ENCODE peak calls at places on chromosomes 13 and 19, in ten cellular contexts. One of them, this sample, is unnamed.
A peak's percentile ranks its signal among the peaks of the same experiment; 100 is the strongest.

GRCh38 chr13:68190826-68191225 is 960.7 kb upstream of the PCDH9 start:
- DNase-seq in AG08395: no peak
- DNase-seq in substantia nigra: no peak
- DNase-seq in cardiac muscle cell: no peak
- DNase-seq in AG09319: no peak
- DNase-seq in activated CD8-positive, alpha-beta memory T cell treated with anti-CD3 and anti-CD28 coated beads for 1 hour: no peak
- DNase-seq in neural crest cell: no peak
- DNase-seq in mesothelial cell of epicardium: no peak
- DNase-seq in MM.1S: no peak
- DNase-seq in NCI-H2081: no peak
- DNase-seq in this sample: no peak

GRCh38 chr19:35592226-35592625 is 6.3 kb downstream of the PMIS2 start:
- DNase-seq in AG08395: peak; percentile 31
- DNase-seq in substantia nigra: no peak
- DNase-seq in cardiac muscle cell: peak; percentile 71
- DNase-seq in AG09319: no peak
- DNase-seq in activated CD8-positive, alpha-beta memory T cell treated with anti-CD3 and anti-CD28 coated beads for 1 hour: no peak
- DNase-seq in neural crest cell: no peak
- DNase-seq in mesothelial cell of epicardium: no peak
- DNase-seq in MM.1S: no peak
- DNase-seq in NCI-H2081: peak; percentile 19
- DNase-seq in this sample: no peak

GRCh38 chr19:46422344-46422743 is 6.4 kb downstream of the PNMA8C start:
- DNase-seq in AG08395: no peak
- DNase-seq in substantia nigra: no peak
- DNase-seq in cardiac muscle cell: no peak
- DNase-seq in AG09319: no peak
- DNase-seq in activated CD8-positive, alpha-beta memory T cell treated with anti-CD3 and anti-CD28 coated beads for 1 hour: no peak
- DNase-seq in neural crest cell: no peak
- DNase-seq in mesothelial cell of epicardium: no peak
- DNase-seq in MM.1S: no peak
- DNase-seq in NCI-H2081: no peak
- DNase-seq in this sample: no peak

GRCh38 chr13:65063753-65064152 is 2166.4 kb downstream of the PCDH9 start:
- DNase-seq in AG08395: no peak
- DNase-seq in substantia nigra: no peak
- DNase-seq in cardiac muscle cell: peak; percentile 54
- DNase-seq in AG09319: no peak
- DNase-seq in activated CD8-positive, alpha-beta memory T cell treated with anti-CD3 and anti-CD28 coated beads for 1 hour: no peak
- DNase-seq in neural crest cell: no peak
- DNase-seq in mesothelial cell of epicardium: no peak
- DNase-seq in MM.1S: peak; percentile 6
- DNase-seq in NCI-H2081: no peak
- DNase-seq in this sample: no peak

GRCh38 chr13:100399455-100399854 is 189.1 kb downstream of the GGACT start:
- DNase-seq in AG08395: no peak
- DNase-seq in substantia nigra: no peak
- DNase-seq in cardiac muscle cell: no peak
- DNase-seq in AG09319: no peak
- DNase-seq in activated CD8-positive, alpha-beta memory T cell treated with anti-CD3 and anti-CD28 coated beads for 1 hour: no peak
- DNase-seq in neural crest cell: no peak
- DNase-seq in mesothelial cell of epicardium: no peak
- DNase-seq in MM.1S: no peak
- DNase-seq in NCI-H2081: peak; percentile 90
- DNase-seq in this sample: no peak

GRCh38 chr13:73591861-73592260 is 533.1 kb downstream of the KLF5 start:
- DNase-seq in AG08395: no peak
- DNase-seq in substantia nigra: no peak
- DNase-seq in cardiac muscle cell: no peak
- DNase-seq in AG09319: no peak
- DNase-seq in activated CD8-positive, alpha-beta memory T cell treated with anti-CD3 and anti-CD28 coated beads for 1 hour: no peak
- DNase-seq in neural crest cell: no peak
- DNase-seq in mesothelial cell of epicardium: no peak
- DNase-seq in MM.1S: no peak
- DNase-seq in NCI-H2081: no peak
- DNase-seq in this sample: no peak

GRCh38 chr19:46428278-46429141 is at the start of gene PNMA8C:
- DNase-seq in AG08395: peak; percentile 58
- DNase-seq in substantia nigra: no peak
- DNase-seq in cardiac muscle cell: peak; percentile 67
- DNase-seq in AG09319: no peak
- DNase-seq in activated CD8-positive, alpha-beta memory T cell treated with anti-CD3 and anti-CD28 coated beads for 1 hour: peak; percentile 19
- DNase-seq in neural crest cell: peak; percentile 81
- DNase-seq in mesothelial cell of epicardium: no peak
- DNase-seq in MM.1S: no peak
- DNase-seq in NCI-H2081: no peak
- DNase-seq in this sample: peak; percentile 81

GRCh38 chr13:76894401-76895110 is 8.4 kb upstream of the KCTD12 start:
- DNase-seq in AG08395: no peak
- DNase-seq in substantia nigra: no peak
- DNase-seq in cardiac muscle cell: no peak
- DNase-seq in AG09319: no peak
- DNase-seq in activated CD8-positive, alpha-beta memory T cell treated with anti-CD3 and anti-CD28 coated beads for 1 hour: no peak
- DNase-seq in neural crest cell: no peak
- DNase-seq in mesothelial cell of epicardium: no peak
- DNase-seq in MM.1S: peak; percentile 52
- DNase-seq in NCI-H2081: no peak
- DNase-seq in this sample: no peak

GRCh38 chr13:65292488-65292901 is 1937.6 kb downstream of the PCDH9 start:
- DNase-seq in AG08395: peak; percentile 2
- DNase-seq in substantia nigra: no peak
- DNase-seq in cardiac muscle cell: peak; percentile 79
- DNase-seq in AG09319: no peak
- DNase-seq in activated CD8-positive, alpha-beta memory T cell treated with anti-CD3 and anti-CD28 coated beads for 1 hour: no peak
- DNase-seq in neural crest cell: no peak
- DNase-seq in mesothelial cell of epicardium: no peak
- DNase-seq in MM.1S: no peak
- DNase-seq in NCI-H2081: no peak
- DNase-seq in this sample: peak; percentile 17

GRCh38 chr13:57546942-57547341 is 84.6 kb upstream of the PCDH17 start:
- DNase-seq in AG08395: no peak
- DNase-seq in substantia nigra: no peak
- DNase-seq in cardiac muscle cell: no peak
- DNase-seq in AG09319: no peak
- DNase-seq in activated CD8-positive, alpha-beta memory T cell treated with anti-CD3 and anti-CD28 coated beads for 1 hour: no peak
- DNase-seq in neural crest cell: no peak
- DNase-seq in mesothelial cell of epicardium: no peak
- DNase-seq in MM.1S: no peak
- DNase-seq in NCI-H2081: no peak
- DNase-seq in this sample: no peak

GRCh38 chr19:2866495-2867024 is 575 bp upstream of the ZNF556 start:
- DNase-seq in AG08395: no peak
- DNase-seq in substantia nigra: no peak
- DNase-seq in cardiac muscle cell: no peak
- DNase-seq in AG09319: no peak
- DNase-seq in activated CD8-positive, alpha-beta memory T cell treated with anti-CD3 and anti-CD28 coated beads for 1 hour: no peak
- DNase-seq in neural crest cell: no peak
- DNase-seq in mesothelial cell of epicardium: no peak
- DNase-seq in MM.1S: no peak
- DNase-seq in NCI-H2081: no peak
- DNase-seq in this sample: no peak

GRCh38 chr13:113096745-113097305 is 8.8 kb upstream of the F7 start:
- DNase-seq in AG08395: no peak
- DNase-seq in substantia nigra: no peak
- DNase-seq in cardiac muscle cell: no peak
- DNase-seq in AG09319: no peak
- DNase-seq in activated CD8-positive, alpha-beta memory T cell treated with anti-CD3 and anti-CD28 coated beads for 1 hour: no peak
- DNase-seq in neural crest cell: no peak
- DNase-seq in mesothelial cell of epicardium: no peak
- DNase-seq in MM.1S: no peak
- DNase-seq in NCI-H2081: no peak
- DNase-seq in this sample: no peak

GRCh38 chr13:81577601-81578000 is 1236.7 kb upstream of the SPRY2 start:
- DNase-seq in AG08395: no peak
- DNase-seq in substantia nigra: no peak
- DNase-seq in cardiac muscle cell: peak; percentile 5
- DNase-seq in AG09319: no peak
- DNase-seq in activated CD8-positive, alpha-beta memory T cell treated with anti-CD3 and anti-CD28 coated beads for 1 hour: no peak
- DNase-seq in neural crest cell: no peak
- DNase-seq in mesothelial cell of epicardium: no peak
- DNase-seq in MM.1S: no peak
- DNase-seq in NCI-H2081: no peak
- DNase-seq in this sample: no peak

GRCh38 chr19:37872383-37872782 is 34.0 kb downstream of the WDR87 start:
- DNase-seq in AG08395: no peak
- DNase-seq in substantia nigra: no peak
- DNase-seq in cardiac muscle cell: no peak
- DNase-seq in AG09319: no peak
- DNase-seq in activated CD8-positive, alpha-beta memory T cell treated with anti-CD3 and anti-CD28 coated beads for 1 hour: no peak
- DNase-seq in neural crest cell: no peak
- DNase-seq in mesothelial cell of epicardium: no peak
- DNase-seq in MM.1S: no peak
- DNase-seq in NCI-H2081: no peak
- DNase-seq in this sample: no peak

GRCh38 chr13:35388456-35388855 is 88.0 kb downstream of the MAB21L1 start:
- DNase-seq in AG08395: no peak
- DNase-seq in substantia nigra: no peak
- DNase-seq in cardiac muscle cell: peak; percentile 3
- DNase-seq in AG09319: no peak
- DNase-seq in activated CD8-positive, alpha-beta memory T cell treated with anti-CD3 and anti-CD28 coated beads for 1 hour: no peak
- DNase-seq in neural crest cell: no peak
- DNase-seq in mesothelial cell of epicardium: no peak
- DNase-seq in MM.1S: no peak
- DNase-seq in NCI-H2081: no peak
- DNase-seq in this sample: no peak

GRCh38 chr19:57708641-57709354 is at the start of gene ZNF154:
- DNase-seq in AG08395: peak; percentile 80
- DNase-seq in substantia nigra: no peak
- DNase-seq in cardiac muscle cell: peak; percentile 86
- DNase-seq in AG09319: peak; percentile 24
- DNase-seq in activated CD8-positive, alpha-beta memory T cell treated with anti-CD3 and anti-CD28 coated beads for 1 hour: peak; percentile 15
- DNase-seq in neural crest cell: peak; percentile 58
- DNase-seq in mesothelial cell of epicardium: peak; percentile 70
- DNase-seq in MM.1S: no peak
- DNase-seq in NCI-H2081: no peak
- DNase-seq in this sample: peak; percentile 70

GRCh38 chr19:18843960-18844359 is 12.2 kb downstream of the UPF1 start:
- DNase-seq in AG08395: no peak
- DNase-seq in substantia nigra: no peak
- DNase-seq in cardiac muscle cell: no peak
- DNase-seq in AG09319: no peak
- DNase-seq in activated CD8-positive, alpha-beta memory T cell treated with anti-CD3 and anti-CD28 coated beads for 1 hour: no peak
- DNase-seq in neural crest cell: no peak
- DNase-seq in mesothelial cell of epicardium: no peak
- DNase-seq in MM.1S: no peak
- DNase-seq in NCI-H2081: no peak
- DNase-seq in this sample: no peak

GRCh38 chr19:36963262-36963661 is 47.1 kb downstream of the ZNF568 start:
- DNase-seq in AG08395: no peak
- DNase-seq in substantia nigra: no peak
- DNase-seq in cardiac muscle cell: no peak
- DNase-seq in AG09319: no peak
- DNase-seq in activated CD8-positive, alpha-beta memory T cell treated with anti-CD3 and anti-CD28 coated beads for 1 hour: no peak
- DNase-seq in neural crest cell: no peak
- DNase-seq in mesothelial cell of epicardium: no peak
- DNase-seq in MM.1S: no peak
- DNase-seq in NCI-H2081: peak; percentile 96
- DNase-seq in this sample: no peak

GRCh38 chr19:41696402-41697197 is 8.5 kb upstream of the CEACAM7 start:
- DNase-seq in AG08395: no peak
- DNase-seq in substantia nigra: no peak
- DNase-seq in cardiac muscle cell: peak; percentile 7
- DNase-seq in AG09319: no peak
- DNase-seq in activated CD8-positive, alpha-beta memory T cell treated with anti-CD3 and anti-CD28 coated beads for 1 hour: no peak
- DNase-seq in neural crest cell: no peak
- DNase-seq in mesothelial cell of epicardium: no peak
- DNase-seq in MM.1S: no peak
- DNase-seq in NCI-H2081: no peak
- DNase-seq in this sample: no peak

GRCh38 chr19:1143828-1144399 is 30.2 kb downstream of the SBNO2 start:
- DNase-seq in AG08395: no peak
- DNase-seq in substantia nigra: no peak
- DNase-seq in cardiac muscle cell: no peak
- DNase-seq in AG09319: no peak
- DNase-seq in activated CD8-positive, alpha-beta memory T cell treated with anti-CD3 and anti-CD28 coated beads for 1 hour: no peak
- DNase-seq in neural crest cell: no peak
- DNase-seq in mesothelial cell of epicardium: no peak
- DNase-seq in MM.1S: no peak
- DNase-seq in NCI-H2081: no peak
- DNase-seq in this sample: no peak

GRCh38 chr13:66665991-66666390 is 564.1 kb downstream of the PCDH9 start:
- DNase-seq in AG08395: peak; percentile 82
- DNase-seq in substantia nigra: no peak
- DNase-seq in cardiac muscle cell: peak; percentile 68
- DNase-seq in AG09319: peak; percentile 76
- DNase-seq in activated CD8-positive, alpha-beta memory T cell treated with anti-CD3 and anti-CD28 coated beads for 1 hour: no peak
- DNase-seq in neural crest cell: peak; percentile 35
- DNase-seq in mesothelial cell of epicardium: no peak
- DNase-seq in MM.1S: no peak
- DNase-seq in NCI-H2081: peak; percentile 5
- DNase-seq in this sample: peak; percentile 49

GRCh38 chr13:88162076-88162702 is 491.0 kb downstream of the SLITRK5 start:
- DNase-seq in AG08395: no peak
- DNase-seq in substantia nigra: no peak
- DNase-seq in cardiac muscle cell: no peak
- DNase-seq in AG09319: no peak
- DNase-seq in activated CD8-positive, alpha-beta memory T cell treated with anti-CD3 and anti-CD28 coated beads for 1 hour: no peak
- DNase-seq in neural crest cell: no peak
- DNase-seq in mesothelial cell of epicardium: no peak
- DNase-seq in MM.1S: no peak
- DNase-seq in NCI-H2081: no peak
- DNase-seq in this sample: no peak

This sample was measured in occipital lobe.